ENCODE peak calls at places on chromosomes 7 and 10, in four cellular contexts. Y, I, O and F are unnamed samples.

GRCh38 chr7:142445019-142445686 is 187.3 kb upstream of the PRSS58 start:
- DNase-seq in I (no peak), O (peak), Y (no peak), F (no peak)

GRCh38 chr10:20953120-20953519 is 56.0 kb upstream of the NEBL start:
- DNase-seq in Y (no peak), O (no peak), I (no peak), F (no peak)

GRCh38 chr7:47746468-47746867 is 164.6 kb upstream of the TNS3 start:
- DNase-seq in Y (no peak), I (no peak), O (no peak), F (no peak)

GRCh38 chr10:17586741-17587720 is 30.1 kb downstream of the HACD1 start:
- DNase-seq in I (no peak), O (no peak), Y (no peak), F (no peak)

GRCh38 chr7:5452470-5452899 is 28.9 kb upstream of the TNRC18 start:
- DNase-seq in Y (no peak), O (no peak), I (no peak), F (no peak)

GRCh38 chr7:124780608-124781007 is 15.0 kb upstream of the GPR37 start:
- DNase-seq in Y (no peak), O (no peak), I (no peak), F (no peak)

GRCh38 chr10:100534726-100535125 is 1.0 kb upstream of the HIF1AN start:
- DNase-seq in Y (no peak), I (no peak), O (no peak), F (no peak)

GRCh38 chr10:49298666-49298989 is 342 bp upstream of the C10orf71 start:
- DNase-seq in I (no peak), Y (no peak), O (no peak), F (no peak)

GRCh38 chr7:158588085-158588877 is 658 bp upstream of the PTPRN2 start:
- DNase-seq in O (no peak), I (no peak), Y (no peak), F (no peak)

GRCh38 chr10:113035724-113036312 is 85.8 kb downstream of the TCF7L2 start:
- DNase-seq in Y (no peak), O (no peak), I (no peak), F (no peak)

GRCh38 chr7:150740053-150740452 is 2.8 kb downstream of the GIMAP5 start:
- DNase-seq in I (no peak), O (no peak), Y (no peak), F (no peak)

GRCh38 chr7:87328281-87328680 is 17.2 kb upstream of the CROT start:
- DNase-seq in Y (no peak), O (no peak), I (no peak), F (no peak)

GRCh38 chr7:148626828-148627227 is 36.3 kb downstream of the C7orf33 start:
- DNase-seq in Y (no peak), O (no peak), I (no peak), F (no peak)

GRCh38 chr10:114767101-114767588 is 54.4 kb upstream of the FHIP2A start:
- DNase-seq in I (peak), O (no peak), Y (no peak), F (no peak)

GRCh38 chr7:148299335-148299734 is 291.2 kb upstream of the C7orf33 start:
- DNase-seq in I (no peak), O (no peak), Y (no peak), F (no peak)

GRCh38 chr7:142797342-142797798 is 26.6 kb downstream of the PRSS2 start:
- DNase-seq in I (no peak), O (no peak), Y (peak), F (no peak)

GRCh38 chr10:14588084-14588937 is 186.4 kb downstream of the FAM107B start:
- DNase-seq in O (no peak), Y (no peak), I (no peak), F (peak)

GRCh38 chr10:114347791-114348190 is 56.5 kb downstream of the AFAP1L2 start:
- DNase-seq in Y (no peak), I (no peak), O (no peak), F (no peak)

GRCh38 chr10:110208614-110209398 is 1.4 kb downstream of the MXI1 start:
- DNase-seq in O (peak), I (peak), Y (peak), F (peak)
- TF ChIP-seq CTCF in O (no peak), I (no peak), Y (no peak), F (peak)

GRCh38 chr7:21427861-21428641 is at the start of gene SP4:
- DNase-seq in I (peak), Y (peak), O (peak), F (peak)

GRCh38 chr7:21429021-21429420 is 1.1 kb downstream of the SP4 start:
- DNase-seq in Y (no peak), I (no peak), O (no peak), F (no peak)

GRCh38 chr7:21426286-21426957 is 1.5 kb upstream of the SP4 start:
- DNase-seq in Y (no peak), O (no peak), I (no peak), F (no peak)

GRCh38 chr7:21428642-21428941 is 709 bp downstream of the SP4 start:
- DNase-seq in O (no peak), I (no peak), Y (no peak), F (no peak)

GRCh38 chr7:21426958-21427860 is 674 bp upstream of the SP4 start:
- DNase-seq in O (peak), I (peak), Y (peak), F (peak)
- TF ChIP-seq CTCF in O (peak), I (peak), Y (no peak), F (no peak)

DNA sequence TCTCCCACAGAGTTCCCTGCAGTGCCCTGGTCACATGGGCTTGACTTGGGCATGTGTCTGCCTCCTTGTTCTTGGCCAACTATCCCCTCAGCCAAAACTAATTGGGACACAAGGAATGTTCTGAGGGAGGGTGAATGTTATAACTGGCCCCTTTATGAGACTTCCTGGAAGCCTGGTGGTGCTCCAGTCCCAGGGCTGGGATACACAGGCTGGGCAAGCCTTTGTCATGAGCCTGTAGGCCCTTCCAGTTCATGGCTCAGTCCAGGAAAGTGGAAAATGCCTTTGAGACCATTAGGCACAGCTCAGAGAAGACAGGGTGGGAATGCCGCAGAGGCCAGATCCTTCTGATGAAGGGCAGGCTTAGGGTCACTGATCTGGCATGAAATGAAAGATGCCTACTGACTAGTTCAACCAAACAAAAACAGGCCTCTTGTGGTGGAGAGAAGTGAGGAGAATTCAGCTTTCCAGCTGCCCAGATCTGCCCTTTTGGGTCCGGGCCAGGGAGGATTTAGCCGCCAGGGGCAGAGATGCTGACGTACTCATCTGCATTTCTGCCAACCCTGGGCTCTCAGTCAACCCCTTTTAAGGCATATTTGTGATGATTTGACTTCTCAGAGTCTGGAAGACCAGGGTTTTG is 961.5 kb downstream of the KCNMA1 start:
- DNase-seq in Y (no peak), O (no peak), I (no peak), F (no peak)
- TF ChIP-seq CTCF in Y (no peak), O (no peak), I (no peak), F (no peak)

DNA sequence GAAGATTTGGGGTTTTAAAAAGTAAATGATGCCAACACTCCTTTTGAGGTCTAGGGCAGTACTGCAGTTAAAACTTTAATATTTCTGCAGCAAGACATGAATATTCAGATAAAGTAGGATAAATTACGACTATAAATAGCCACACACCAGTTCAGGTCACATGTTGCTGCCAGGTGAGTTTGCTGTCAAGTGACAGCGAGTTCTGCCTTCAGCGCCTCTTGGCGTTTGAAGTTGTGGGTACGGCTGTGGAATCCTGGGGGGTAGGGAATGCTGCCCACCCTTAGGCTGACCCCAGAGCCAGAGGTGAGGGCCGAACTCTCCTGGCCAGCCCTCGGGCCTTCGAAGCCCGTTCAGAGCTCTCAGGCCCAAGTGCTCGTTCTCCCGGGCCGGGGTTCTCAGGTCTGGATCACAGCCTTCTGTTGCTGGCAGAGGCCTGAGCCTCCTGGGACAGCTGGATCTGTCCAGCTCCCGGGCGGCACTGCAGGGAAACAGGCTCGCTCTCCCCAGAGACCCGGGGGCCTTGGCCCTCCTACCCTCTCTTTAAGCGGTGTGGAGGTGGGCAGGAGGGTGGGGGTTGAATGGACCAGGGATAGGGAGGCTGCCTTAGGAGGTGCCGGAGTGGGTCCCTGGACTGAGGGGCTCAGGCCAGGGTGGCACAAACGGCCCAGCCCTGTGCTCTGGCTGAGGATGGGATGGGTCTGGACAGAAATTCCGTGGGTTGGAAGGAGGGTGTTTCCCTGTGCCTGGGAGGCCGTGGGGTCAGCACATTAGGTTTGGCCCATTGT is 5.4 kb downstream of the BRI3 start:
- DNase-seq in Y (no peak), O (no peak), I (no peak), F (no peak)
- TF ChIP-seq CTCF in Y (no peak), O (peak), I (no peak), F (no peak)

DNA sequence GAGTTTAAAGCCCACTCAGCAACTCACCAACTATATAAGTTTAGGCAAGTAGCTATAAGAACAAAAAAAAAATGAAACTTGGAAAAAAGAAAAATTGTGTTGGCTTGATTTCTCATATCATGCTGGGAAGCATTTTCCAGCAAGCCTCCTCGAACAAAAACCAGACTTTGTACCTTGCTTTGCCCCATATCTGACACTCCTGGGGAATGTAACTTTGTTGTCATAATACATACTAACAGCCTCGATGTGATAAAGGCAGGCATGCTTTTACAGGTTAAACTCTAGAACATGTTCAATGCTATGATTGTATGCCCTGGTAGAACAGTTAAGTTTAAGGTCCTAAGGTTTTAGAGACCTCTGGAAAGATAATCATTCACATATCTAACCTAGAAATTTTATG is 11.6 kb downstream of the CFAP43 start:
- DNase-seq in O (no peak), Y (no peak), I (no peak), F (no peak)
- TF ChIP-seq CTCF in O (no peak), Y (no peak), I (no peak), F (no peak)

GRCh38 chr7:130219086-130219620 is 11.5 kb downstream of the SSMEM1 start:
- DNase-seq in I (no peak), O (no peak), Y (no peak), F (no peak)

GRCh38 chr7:130216750-130217149 is 9.1 kb downstream of the SSMEM1 start:
- DNase-seq in I (no peak), Y (no peak), O (no peak), F (no peak)

GRCh38 chr7:130219871-130220270 is 12.2 kb downstream of the SSMEM1 start:
- DNase-seq in Y (no peak), I (no peak), O (no peak), F (no peak)

GRCh38 chr7:130213820-130214219 is 6.2 kb downstream of the SSMEM1 start:
- DNase-seq in I (no peak), Y (no peak), O (no peak), F (no peak)

DNA sequence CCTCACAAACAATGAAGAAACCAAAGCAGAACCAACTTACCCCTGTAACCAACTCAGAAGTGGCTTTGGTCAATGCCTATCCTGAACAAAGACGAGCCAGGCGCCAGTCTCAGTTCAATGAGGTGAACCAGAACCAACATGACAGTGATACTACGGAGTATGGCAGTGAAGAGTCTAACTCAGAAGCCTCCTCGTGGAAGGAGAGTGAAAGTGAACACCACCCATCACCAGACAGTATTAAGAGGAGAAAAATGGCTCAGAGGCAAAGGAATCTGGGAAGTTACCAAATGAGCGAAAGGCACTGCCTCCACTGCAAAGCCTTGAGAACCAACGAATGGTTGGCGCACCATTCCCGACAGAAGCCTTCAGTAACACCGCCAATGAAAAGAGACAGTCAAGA is 8.4 kb downstream of the SSMEM1 start:
- DNase-seq in O (no peak), I (no peak), Y (no peak), F (no peak)
- TF ChIP-seq CTCF in O (no peak), I (no peak), Y (no peak), F (no peak)

GRCh38 chr7:8724080-8724718 is 290.8 kb downstream of the NXPH1 start:
- DNase-seq in I (peak), O (peak), Y (no peak), F (peak)
- TF ChIP-seq CTCF in I (peak), O (peak), Y (no peak), F (peak)

GRCh38 chr10:119644215-119644826 is 6.9 kb upstream of the BAG3 start:
- DNase-seq in Y (no peak), O (peak), I (peak), F (no peak)
- TF ChIP-seq CTCF in Y (no peak), O (no peak), I (peak), F (no peak)